ENCODE peak calls at places on chromosomes 1 and 21, in four cellular contexts. V is GM13977, T is endothelial cell, F is NCI-H1694 treated with DMSO at 0.1 percent for 48 hours. L is an unnamed sample.

GRCh38 chr1:17802164-17802563 is 47.0 kb downstream of the ACTL8 start:
- DNase-seq in V (no peak), T (no peak), F (no peak), L (no peak)

GRCh38 chr1:29698626-29699025 is 462.3 kb downstream of the PTPRU start:
- DNase-seq in V (no peak), T (no peak), F (no peak), L (no peak)

GRCh38 chr1:25349606-25350005 is 11.5 kb downstream of the TMEM50A start:
- DNase-seq in V (no peak), T (no peak), F (no peak), L (no peak)

GRCh38 chr1:42081475-42081874 is 71.7 kb upstream of the GUCA2B start:
- DNase-seq in V (no peak), T (no peak), F (no peak), L (peak)

GRCh38 chr21:39006653-39007417 is 176.4 kb downstream of the PSMG1 start:
- DNase-seq in V (no peak), T (no peak), F (no peak), L (no peak)

GRCh38 chr1:210437781-210438180 is 109.1 kb downstream of the HHAT start:
- DNase-seq in V (no peak), T (no peak), F (no peak), L (no peak)

GRCh38 chr21:42614811-42615342 is 38.5 kb upstream of the PDE9A start:
- DNase-seq in V (peak), T (no peak), F (no peak), L (peak)

GRCh38 chr1:165910764-165911421 is 83.5 kb downstream of the UCK2 start:
- DNase-seq in V (no peak), T (no peak), F (no peak), L (no peak)

GRCh38 chr1:177228721-177229088 is 57.9 kb downstream of the BRINP2 start:
- DNase-seq in V (no peak), T (no peak), F (no peak), L (no peak)

GRCh38 chr1:35717911-35718476 is 690 bp downstream of the C1orf216 start:
- DNase-seq in V (no peak), T (peak), F (peak), L (no peak)

GRCh38 chr1:235635938-235636663 is 13.5 kb downstream of the GNG4 start:
- DNase-seq in V (no peak), T (no peak), F (no peak), L (peak)

GRCh38 chr1:179175011-179175934 is 54.2 kb downstream of the ABL2 start:
- DNase-seq in V (no peak), T (no peak), F (no peak), L (no peak)

GRCh38 chr1:45924736-45925135 is 121.3 kb downstream of the MAST2 start:
- DNase-seq in V (no peak), T (no peak), F (no peak), L (no peak)

GRCh38 chr1:150080784-150081183 is 13.2 kb downstream of the VPS45 start:
- DNase-seq in V (no peak), T (no peak), F (no peak), L (no peak)

GRCh38 chr1:78286686-78287085 is 204.1 kb upstream of the PTGFR start:
- DNase-seq in V (no peak), T (no peak), F (no peak), L (no peak)

GRCh38 chr1:235624751-235625192 is 24.8 kb downstream of the GNG4 start:
- DNase-seq in V (no peak), T (no peak), F (no peak), L (peak)

GRCh38 chr1:77605246-77606026 is 77.0 kb downstream of the ZZZ3 start:
- DNase-seq in V (no peak), T (no peak), F (no peak), L (peak)

GRCh38 chr1:5164155-5164554 is 509.7 kb downstream of the AJAP1 start:
- DNase-seq in V (no peak), T (no peak), F (no peak), L (no peak)

GRCh38 chr21:21183092-21183491 is 184.9 kb downstream of the NCAM2 start:
- DNase-seq in V (no peak), T (no peak), F (no peak), L (no peak)

GRCh38 chr1:55916480-55916879 is 662.9 kb downstream of the PLPP3 start:
- DNase-seq in V (no peak), T (no peak), F (no peak), L (no peak)

GRCh38 chr1:33018112-33018511 is 18.6 kb downstream of the AK2 start:
- DNase-seq in V (no peak), T (no peak), F (no peak), L (no peak)